ENCODE peak calls at places on chromosome 16, in five cellular contexts. C, M, P, L and I are unnamed samples.

GRCh38 chr16:85072947-85073346 is 39.3 kb downstream of the CIBAR2 start:
- DNase-seq in P (no peak), C (peak; percentile 46), L (no peak), M (peak; percentile 87), I (peak; percentile 68)

GRCh38 chr16:69166221-69166833 is 20.6 kb upstream of the SNTB2 start:
- DNase-seq in P (no peak), L (peak; percentile 67), C (no peak), M (peak; percentile 80), I (no peak)

GRCh38 chr16:10497132-10498088 is 83.0 kb downstream of the EMP2 start:
- DNase-seq in C (no peak), L (no peak), P (no peak), M (no peak), I (no peak)

GRCh38 chr16:89796104-89796503 is 20.3 kb downstream of the FANCA start:
- DNase-seq in C (no peak), P (no peak), L (no peak), M (no peak), I (no peak)

GRCh38 chr16:85206472-85207356 is 94.4 kb upstream of the CIBAR2 start:
- DNase-seq in P (peak; percentile 51), L (peak; percentile 44), M (no peak), C (no peak), I (no peak)

GRCh38 chr16:10067406-10067805 is 114.8 kb downstream of the GRIN2A start:
- DNase-seq in C (no peak), P (no peak), M (peak; percentile 3), L (no peak), I (no peak)

GRCh38 chr16:10923650-10924214 is 18.5 kb downstream of the DEXI start:
- DNase-seq in L (peak; percentile 60), M (no peak), C (no peak), P (peak; percentile 31), I (no peak)

GRCh38 chr16:57761301-57761700 is 25.7 kb downstream of the KATNB1 start:
- DNase-seq in P (no peak), L (no peak), C (no peak), M (no peak), I (no peak)

GRCh38 chr16:49836218-49836617 is 19.7 kb downstream of the ZNF423 start:
- DNase-seq in C (no peak), M (no peak), L (no peak), P (no peak), I (no peak)

GRCh38 chr16:8777217-8777616 is 20.2 kb downstream of the TMEM186 start:
- DNase-seq in P (no peak), M (no peak), L (no peak), C (no peak), I (no peak)

GRCh38 chr16:66933776-66934137 is 445 bp downstream of the CIAO2B start:
- DNase-seq in M (peak; percentile 14), P (no peak), L (peak; percentile 24), C (no peak), I (no peak)

GRCh38 chr16:55843105-55843395 is 10.2 kb upstream of the CES1 start:
- DNase-seq in C (no peak), L (no peak), M (no peak), P (no peak), I (no peak)

GRCh38 chr16:69796285-69797118 is 34.4 kb downstream of the WWP2 start:
- DNase-seq in C (no peak), M (peak; percentile 82), P (no peak), L (peak; percentile 37), I (peak; percentile 57)

GRCh38 chr16:50747206-50747956 is 5.5 kb downstream of the CYLD start:
- DNase-seq in M (peak; percentile 27), P (no peak), C (no peak), L (no peak), I (no peak)

GRCh38 chr16:4511441-4512082 is 27.0 kb downstream of the CDIP1 start:
- DNase-seq in L (peak; percentile 82), C (no peak), P (no peak), M (peak; percentile 31), I (no peak)

GRCh38 chr16:83932304-83932703 is 20.7 kb upstream of the OSGIN1 start:
- DNase-seq in L (no peak), P (no peak), M (no peak), C (no peak), I (no peak)
- TF ChIP-seq CTCF in L (no peak), P (no peak), M (no peak), C (no peak), I (no peak)

DNA sequence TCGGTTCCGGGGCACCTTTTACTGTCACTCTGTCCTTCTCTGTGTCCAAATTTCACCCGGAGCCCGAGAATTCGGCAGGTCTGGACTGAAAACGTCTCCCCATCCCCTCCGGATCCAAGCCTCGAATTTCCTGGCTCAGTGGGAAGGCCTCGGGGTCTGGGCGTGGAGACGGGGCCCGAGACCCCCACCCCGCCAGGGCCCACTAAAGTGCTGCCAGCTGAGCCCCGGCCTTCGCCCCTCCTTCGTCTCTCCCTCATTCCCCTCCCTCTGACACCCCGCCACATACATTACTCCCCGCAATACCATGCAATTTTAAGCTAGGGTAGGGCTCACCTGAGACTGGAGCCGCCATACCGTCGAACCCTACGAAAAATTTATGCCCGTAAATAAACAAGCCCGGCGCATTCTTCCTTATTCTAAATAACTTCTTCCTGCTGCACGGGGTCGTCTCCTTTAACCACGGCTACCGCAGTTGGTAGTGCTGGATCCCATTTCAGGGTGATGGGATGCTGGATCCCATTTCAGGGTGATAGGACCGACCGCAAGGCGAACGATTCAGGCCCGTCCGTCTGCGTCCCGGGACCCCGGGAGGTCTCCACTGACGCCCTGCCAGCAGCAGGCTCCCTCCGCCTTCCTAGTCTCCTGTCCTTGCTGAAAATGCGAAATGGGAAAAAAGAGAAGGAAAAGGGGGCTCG is 4.4 kb upstream of the OR1F1 start:
- DNase-seq in M (no peak), C (no peak), P (no peak), L (no peak), I (no peak)
- TF ChIP-seq CTCF in M (peak; percentile 13), C (no peak), P (no peak), L (no peak), I (no peak)

GRCh38 chr16:74774223-74775139 is at the start of gene FA2H:
- DNase-seq in L (peak; percentile 90), P (no peak), M (no peak), C (no peak), I (no peak)
- TF ChIP-seq CTCF in L (peak; percentile 61), P (no peak), M (no peak), C (no peak), I (no peak)

GRCh38 chr16:65068151-65068740 is 53.6 kb downstream of the CDH11 start:
- DNase-seq in C (peak; percentile 71), M (peak; percentile 88), P (no peak), L (no peak), I (peak; percentile 43)
- TF ChIP-seq CTCF in C (no peak), M (no peak), P (no peak), L (no peak), I (no peak)

GRCh38 chr16:77223184-77223583 is 24.0 kb downstream of the SYCE1L start:
- DNase-seq in L (no peak), M (no peak), P (no peak), C (no peak), I (no peak)
- TF ChIP-seq CTCF in L (no peak), M (peak; percentile 47), P (no peak), C (peak; percentile 25), I (no peak)